ENCODE peak calls at places on chromosome 2, in five cellular contexts. One of them, this sample, is unnamed.

GRCh38 chr2:61924895-61925663 is 19.6 kb downstream of the COMMD1 start:
- DNase-seq in T follicular helper cell: no peak
- DNase-seq in activated naive CD8-positive, alpha-beta T cell treated with anti-CD3 and anti-CD28 coated beads, Interleukin-2, amount 50 U/mL, for 24 hours: no peak
- DNase-seq in heart right ventricle: no peak
- DNase-seq in A172: no peak
- DNase-seq in this sample: no peak

GRCh38 chr2:216691210-216691741 is 4.1 kb downstream of the IGFBP5 start:
- DNase-seq in heart right ventricle: peak; percentile 93
- DNase-seq in A172: peak; percentile 52
- DNase-seq in T follicular helper cell: peak; percentile 11
- DNase-seq in activated naive CD8-positive, alpha-beta T cell treated with anti-CD3 and anti-CD28 coated beads, Interleukin-2, amount 50 U/mL, for 24 hours: peak; percentile 26
- DNase-seq in this sample: no peak

GRCh38 chr2:210228586-210228985 is 3.3 kb upstream of the ACADL start:
- DNase-seq in activated naive CD8-positive, alpha-beta T cell treated with anti-CD3 and anti-CD28 coated beads, Interleukin-2, amount 50 U/mL, for 24 hours: no peak
- DNase-seq in T follicular helper cell: no peak
- DNase-seq in heart right ventricle: no peak
- DNase-seq in A172: no peak
- DNase-seq in this sample: no peak

GRCh38 chr2:42334220-42334619 is 26.8 kb downstream of the COX7A2L start:
- DNase-seq in A172: no peak
- DNase-seq in heart right ventricle: no peak
- DNase-seq in T follicular helper cell: no peak
- DNase-seq in activated naive CD8-positive, alpha-beta T cell treated with anti-CD3 and anti-CD28 coated beads, Interleukin-2, amount 50 U/mL, for 24 hours: no peak
- DNase-seq in this sample: no peak

GRCh38 chr2:195819276-195819675 is 162.2 kb downstream of the SLC39A10 start:
- DNase-seq in heart right ventricle: no peak
- DNase-seq in activated naive CD8-positive, alpha-beta T cell treated with anti-CD3 and anti-CD28 coated beads, Interleukin-2, amount 50 U/mL, for 24 hours: no peak
- DNase-seq in A172: no peak
- DNase-seq in T follicular helper cell: no peak
- DNase-seq in this sample: no peak

GRCh38 chr2:128501022-128501690 is 182.5 kb upstream of the HS6ST1 start:
- DNase-seq in heart right ventricle: no peak
- DNase-seq in A172: no peak
- DNase-seq in activated naive CD8-positive, alpha-beta T cell treated with anti-CD3 and anti-CD28 coated beads, Interleukin-2, amount 50 U/mL, for 24 hours: no peak
- DNase-seq in T follicular helper cell: no peak
- DNase-seq in this sample: no peak

GRCh38 chr2:67797801-67798535 is 264.8 kb downstream of the C1D start:
- DNase-seq in A172: peak; percentile 9
- DNase-seq in T follicular helper cell: no peak
- DNase-seq in activated naive CD8-positive, alpha-beta T cell treated with anti-CD3 and anti-CD28 coated beads, Interleukin-2, amount 50 U/mL, for 24 hours: no peak
- DNase-seq in heart right ventricle: no peak
- DNase-seq in this sample: no peak

GRCh38 chr2:70381235-70381634 is 79.4 kb upstream of the FAM136A start:
- DNase-seq in A172: peak; percentile 68
- DNase-seq in activated naive CD8-positive, alpha-beta T cell treated with anti-CD3 and anti-CD28 coated beads, Interleukin-2, amount 50 U/mL, for 24 hours: no peak
- DNase-seq in T follicular helper cell: no peak
- DNase-seq in heart right ventricle: no peak
- DNase-seq in this sample: no peak